ENCODE peak calls at places on chromosome 15, in six cellular contexts. J is cardiac muscle cell, U is lower lobe of right lung, N is BE2C, R is foreskin fibroblast, Q is adrenal gland. C is an unnamed sample.

GRCh38 chr15:75177360-75178071 is 24.2 kb upstream of the C15orf39 start:
- DNase-seq in R (peak; percentile 28), Q (no peak), U (no peak), N (no peak), J (no peak), C (no peak)

GRCh38 chr15:68384451-68385239 is 47.3 kb downstream of the ITGA11 start:
- DNase-seq in Q (peak; percentile 81), N (peak; percentile 70), U (peak; percentile 25), J (no peak), R (peak; percentile 87), C (no peak)

GRCh38 chr15:66635817-66636216 is 66.2 kb upstream of the SMAD6 start:
- DNase-seq in N (no peak), U (no peak), J (no peak), R (no peak), Q (no peak), C (no peak)

GRCh38 chr15:71056111-71056510 is 59.2 kb upstream of the THSD4 start:
- DNase-seq in U (no peak), N (no peak), R (no peak), Q (no peak), J (no peak), C (no peak)

GRCh38 chr15:85840802-85841152 is 46.1 kb upstream of the KLHL25 start:
- DNase-seq in J (no peak), U (no peak), Q (no peak), N (no peak), R (no peak), C (no peak)

GRCh38 chr15:63544253-63545026 is 40.0 kb downstream of the USP3 start:
- DNase-seq in U (no peak), R (no peak), N (no peak), Q (no peak), J (no peak), C (no peak)

GRCh38 chr15:58401991-58402649 is 29.7 kb upstream of the LIPC start:
- DNase-seq in R (no peak), J (no peak), N (no peak), Q (no peak), U (no peak), C (no peak)

GRCh38 chr15:39717134-39717533 is 65.5 kb downstream of the FSIP1 start:
- DNase-seq in R (no peak), Q (no peak), U (no peak), N (no peak), J (no peak), C (no peak)

GRCh38 chr15:84816694-84817460 is at the start of gene ALPK3:
- DNase-seq in U (peak; percentile 70), Q (peak; percentile 70), J (peak; percentile 93), R (no peak), N (no peak), C (peak; percentile 58)

GRCh38 chr15:75902129-75902557 is 1.5 kb upstream of the FBXO22 start:
- DNase-seq in R (peak; percentile 14), U (no peak), N (peak; percentile 73), Q (peak; percentile 44), J (peak; percentile 94), C (no peak)

GRCh38 chr15:67564590-67565345 is 22.3 kb downstream of the MAP2K5 start:
- DNase-seq in J (no peak), Q (no peak), R (no peak), N (no peak), U (no peak), C (no peak)

GRCh38 chr15:97995881-97996603 is 35.5 kb downstream of the ARRDC4 start:
- DNase-seq in J (peak; percentile 13), U (no peak), Q (peak; percentile 25), R (peak; percentile 36), N (peak; percentile 18), C (no peak)

GRCh38 chr15:25946241-25946786 is 83.2 kb upstream of the ATP10A start:
- DNase-seq in J (no peak), Q (no peak), N (no peak), U (no peak), R (no peak), C (no peak)

GRCh38 chr15:25950014-25950413 is 86.9 kb upstream of the ATP10A start:
- DNase-seq in U (no peak), N (no peak), Q (no peak), J (peak; percentile 25), R (no peak), C (no peak)

GRCh38 chr15:25944386-25944785 is 81.3 kb upstream of the ATP10A start:
- DNase-seq in R (no peak), U (no peak), N (no peak), J (no peak), Q (no peak), C (no peak)

GRCh38 chr15:25943831-25944230 is 80.7 kb upstream of the ATP10A start:
- DNase-seq in N (no peak), Q (no peak), R (no peak), U (no peak), J (no peak), C (no peak)

GRCh38 chr15:25947336-25948080 is 84.4 kb upstream of the ATP10A start:
- DNase-seq in U (no peak), R (peak; percentile 14), J (peak; percentile 30), Q (no peak), N (no peak), C (peak; percentile 18)
- TF ChIP-seq CTCF in U (no peak), R (no peak), J (no peak), Q (no peak), N (no peak), C (no peak)

DNA sequence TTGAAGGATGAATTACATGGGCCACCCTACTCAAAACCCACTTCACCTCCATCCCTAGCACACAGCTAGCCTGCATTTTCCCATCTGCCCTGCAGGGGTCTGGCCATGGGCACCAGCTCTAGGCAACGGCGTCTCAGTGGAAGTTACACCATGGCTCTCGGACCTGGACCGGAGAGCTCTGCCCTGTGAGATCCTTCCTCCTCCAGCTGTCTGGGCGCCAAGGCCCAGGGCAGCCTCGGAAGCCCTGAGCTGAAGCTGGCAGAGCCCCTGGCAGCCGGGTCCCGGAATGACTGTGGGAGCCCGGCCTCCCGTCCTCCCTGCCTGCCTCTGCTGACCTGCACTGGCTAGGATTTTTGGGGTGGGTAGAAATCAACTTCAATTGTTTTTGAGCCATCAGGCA is 98.9 kb downstream of the CHSY1 start:
- DNase-seq in Q (no peak), R (no peak), J (no peak), U (peak; percentile 50), N (no peak), C (no peak)
- TF ChIP-seq CTCF in Q (no peak), R (peak; percentile 11), J (peak; percentile 39), U (peak; percentile 31), N (peak; percentile 56), C (peak; percentile 37)

DNA sequence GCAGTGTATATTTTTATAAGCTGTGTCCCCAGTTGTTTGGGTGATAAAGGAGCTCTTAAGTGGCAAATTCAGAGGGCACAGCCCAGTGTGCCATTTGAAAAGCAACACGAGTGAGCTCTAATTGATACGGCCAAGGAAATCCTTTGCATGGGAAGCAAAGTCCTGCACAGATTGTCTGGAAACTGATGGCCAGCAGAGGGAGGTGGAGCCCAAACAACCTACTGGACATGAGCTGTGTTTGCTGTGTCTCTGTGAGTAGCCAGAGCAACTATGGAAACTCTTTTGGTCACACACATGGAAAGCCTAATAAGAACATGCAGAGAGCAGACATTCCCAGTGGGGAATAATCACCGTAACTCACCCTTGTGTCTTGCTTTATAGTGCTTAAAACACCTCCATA is 24.4 kb downstream of the ONECUT1 start:
- DNase-seq in J (peak; percentile 43), U (no peak), R (peak; percentile 41), N (no peak), Q (no peak), C (peak; percentile 15)
- TF ChIP-seq CTCF in J (peak; percentile 12), U (no peak), R (peak; percentile 32), N (peak; percentile 27), Q (no peak), C (no peak)

GRCh38 chr15:80850941-80851451 is 71.8 kb downstream of the CEMIP start:
- DNase-seq in J (no peak), U (no peak), N (no peak), Q (no peak), R (no peak), C (no peak)

GRCh38 chr15:80849308-80849707 is 70.1 kb downstream of the CEMIP start:
- DNase-seq in U (peak; percentile 73), Q (peak; percentile 20), R (peak; percentile 90), N (no peak), J (no peak), C (no peak)

GRCh38 chr15:80844011-80844732 is 65.0 kb downstream of the CEMIP start:
- DNase-seq in Q (no peak), J (no peak), R (peak; percentile 73), U (no peak), N (no peak), C (no peak)

GRCh38 chr15:80841537-80841936 is 62.4 kb downstream of the CEMIP start:
- DNase-seq in Q (no peak), R (no peak), J (no peak), U (no peak), N (no peak), C (no peak)

DNA sequence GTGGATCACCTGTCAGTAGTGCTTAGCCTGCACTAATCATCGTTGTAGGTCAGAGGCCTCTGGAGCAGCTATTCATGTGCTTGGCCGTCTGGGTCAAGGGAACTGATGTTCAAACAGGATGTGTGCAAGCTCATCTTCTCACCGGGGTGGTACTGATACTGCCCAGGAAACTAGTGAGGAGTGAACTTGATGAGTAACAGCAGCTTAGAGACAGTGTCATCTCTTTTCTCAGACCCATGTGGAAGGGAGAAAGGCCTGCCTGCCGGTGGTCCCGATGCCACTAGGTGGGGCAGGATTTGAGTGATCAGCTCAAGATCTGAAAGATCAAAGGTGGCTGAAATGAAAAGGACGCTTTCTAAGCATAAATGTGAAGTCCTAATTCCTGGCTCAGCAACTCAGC is 67.2 kb downstream of the CEMIP start:
- DNase-seq in U (no peak), R (no peak), Q (no peak), N (no peak), J (no peak), C (no peak)
- TF ChIP-seq CTCF in U (no peak), R (no peak), Q (no peak), N (no peak), J (no peak), C (no peak)

GRCh38 chr15:91589360-91589759 is 264.1 kb upstream of the SLCO3A1 start:
- DNase-seq in Q (no peak), U (no peak), N (no peak), R (no peak), J (no peak), C (no peak)
- TF ChIP-seq CTCF in Q (no peak), U (no peak), N (peak; percentile 43), R (no peak), J (no peak), C (no peak)

GRCh38 chr15:93399121-93399520 is 310.1 kb upstream of the RGMA start:
- DNase-seq in J (no peak), U (no peak), N (no peak), R (no peak), Q (no peak), C (no peak)
- TF ChIP-seq CTCF in J (no peak), U (no peak), N (peak; percentile 23), R (no peak), Q (no peak), C (no peak)

GRCh38 chr15:73325191-73325980 is 43.4 kb downstream of the HCN4 start:
- DNase-seq in N (no peak), U (no peak), J (no peak), R (no peak), Q (no peak), C (no peak)
- TF ChIP-seq CTCF in N (no peak), U (no peak), J (peak; percentile 22), R (no peak), Q (no peak), C (peak; percentile 14)

GRCh38 chr15:28098766-28099554 is at the start of gene OCA2:
- DNase-seq in Q (peak; percentile 27), R (peak; percentile 80), N (peak; percentile 92), U (peak; percentile 79), J (peak; percentile 89), C (peak; percentile 98)
- TF ChIP-seq CTCF in Q (no peak), R (peak; percentile 24), N (peak; percentile 62), U (peak; percentile 29), J (peak; percentile 27), C (peak; percentile 53)